ENCODE peak calls at places on chromosome 14, in nine cellular contexts. K is cardiac muscle cell; B is GM12865; U is uterus; Q is thoracic aorta; Z is heart right ventricle; X is fibroblast of lung; G is colonic mucosa; N is CD8-positive, alpha-beta T cell. A is an unnamed sample.

GRCh38 chr14:88895116-88895515 is 70.7 kb downstream of the TTC8 start:
- DNase-seq in G (no peak), Z (no peak), Q (no peak), K (peak), B (no peak), X (peak), N (no peak), U (no peak), A (no peak)

GRCh38 chr14:22598896-22599244 is 770 bp downstream of the ABHD4 start:
- DNase-seq in Z (no peak), B (peak), X (peak), U (peak), K (peak), G (peak), Q (no peak), N (no peak), A (peak)

GRCh38 chr14:99009875-99010274 is 262.1 kb downstream of the BCL11B start:
- DNase-seq in G (no peak), B (no peak), Z (no peak), N (no peak), K (no peak), U (no peak), Q (no peak), X (no peak), A (no peak)

GRCh38 chr14:61126083-61126962 is 145.3 kb downstream of the SLC38A6 start:
- DNase-seq in U (no peak), K (no peak), B (no peak), N (no peak), Q (no peak), Z (no peak), X (peak), G (no peak), A (no peak)

GRCh38 chr14:103520657-103521437 is 1.8 kb downstream of the CKB start:
- DNase-seq in G (peak), K (peak), U (peak), X (peak), B (peak), Z (peak), Q (no peak), N (peak), A (peak)

GRCh38 chr14:58944226-58944769 is 244.2 kb upstream of the DAAM1 start:
- DNase-seq in X (peak), U (no peak), G (peak), B (no peak), Z (no peak), N (no peak), K (no peak), Q (no peak), A (no peak)

GRCh38 chr14:104287301-104288009 is 149.1 kb downstream of the KIF26A start:
- DNase-seq in G (no peak), U (no peak), K (no peak), B (no peak), Z (no peak), X (no peak), Q (no peak), N (no peak), A (no peak)

GRCh38 chr14:78383060-78383459 is 212.9 kb downstream of the NRXN3 start:
- DNase-seq in U (no peak), G (no peak), N (no peak), B (no peak), X (no peak), Z (no peak), Q (no peak), K (no peak), A (no peak)

GRCh38 chr14:46574236-46574970 is 77.2 kb downstream of the RPL10L start:
- DNase-seq in G (no peak), Z (no peak), K (peak), B (no peak), N (no peak), U (no peak), Q (no peak), X (peak), A (no peak)

GRCh38 chr14:69839661-69840060 is 39.6 kb upstream of the SMOC1 start:
- DNase-seq in U (no peak), Q (no peak), B (no peak), Z (no peak), X (no peak), K (no peak), N (no peak), G (no peak), A (no peak)

GRCh38 chr14:22106700-22107697 is 433.4 kb upstream of the OR4E1 start:
- DNase-seq in Q (no peak), K (no peak), B (no peak), U (no peak), Z (no peak), G (no peak), X (no peak), N (no peak), A (no peak)

GRCh38 chr14:100039903-100040302 is 25.3 kb upstream of the EVL start:
- DNase-seq in X (no peak), B (no peak), G (no peak), N (no peak), K (no peak), U (no peak), Q (no peak), Z (no peak), A (no peak)

GRCh38 chr14:105537580-105538474 is 11.4 kb downstream of the TMEM121 start:
- DNase-seq in X (no peak), Q (no peak), N (peak), K (peak), B (peak), G (peak), U (no peak), Z (peak), A (peak)

GRCh38 chr14:101358320-101358569 is 203.1 kb upstream of the DIO3 start:
- DNase-seq in X (no peak), G (no peak), Q (no peak), Z (no peak), N (no peak), U (peak), B (no peak), K (no peak), A (no peak)

GRCh38 chr14:100031506-100032281 is 33.5 kb upstream of the EVL start:
- DNase-seq in N (no peak), K (peak), Z (no peak), G (peak), U (peak), X (peak), B (no peak), Q (peak), A (no peak)

DNA sequence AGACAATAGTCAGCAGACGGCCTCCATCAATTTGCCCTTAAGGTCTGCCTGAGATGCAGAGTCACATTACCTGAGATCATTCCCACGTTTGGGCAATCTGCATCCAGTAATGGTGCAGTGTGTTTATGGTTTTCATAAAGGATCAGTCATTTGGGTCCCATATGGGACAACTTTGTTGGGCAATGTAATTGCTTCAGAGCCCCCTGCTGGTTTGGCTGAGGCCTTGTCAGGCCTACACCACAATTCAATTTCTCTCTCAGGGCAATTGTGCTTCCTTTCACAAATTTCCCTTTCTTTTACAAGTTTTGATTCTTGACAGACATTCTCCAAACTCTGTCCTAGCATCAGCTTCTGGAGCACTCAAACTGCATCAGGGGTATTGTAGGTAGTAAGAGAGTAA is 191.2 kb upstream of the SSTR1 start:
- DNase-seq in X (no peak), K (peak), Q (no peak), U (no peak), Z (no peak), N (no peak), G (no peak), B (no peak), A (no peak)
- TF ChIP-seq CTCF in X (peak), K (peak), Q (no peak), U (no peak), Z (no peak), N (no peak), G (no peak), B (no peak), A (no peak)

GRCh38 chr14:55530464-55530863 is 49.5 kb upstream of the KTN1 start:
- DNase-seq in G (no peak), U (no peak), Q (no peak), N (no peak), K (no peak), X (no peak), B (no peak), Z (no peak), A (no peak)

GRCh38 chr14:55535521-55536207 is 44.3 kb upstream of the KTN1 start:
- DNase-seq in Q (no peak), K (no peak), X (peak), B (no peak), Z (no peak), G (no peak), N (no peak), U (no peak), A (no peak)

GRCh38 chr14:55533960-55534359 is 46.0 kb upstream of the KTN1 start:
- DNase-seq in N (no peak), G (no peak), X (peak), Q (no peak), Z (no peak), B (no peak), U (no peak), K (no peak), A (no peak)

GRCh38 chr14:55536208-55536708 is 43.7 kb upstream of the KTN1 start:
- DNase-seq in K (no peak), Q (no peak), B (peak), G (no peak), N (no peak), Z (no peak), U (no peak), X (peak), A (no peak)

GRCh38 chr14:55532645-55533309 is 47.2 kb upstream of the KTN1 start:
- DNase-seq in K (no peak), U (no peak), B (no peak), Z (no peak), G (no peak), Q (no peak), X (no peak), N (no peak), A (no peak)
- TF ChIP-seq CTCF in K (no peak), U (no peak), B (no peak), Z (no peak), G (no peak), Q (no peak), X (no peak), N (no peak), A (no peak)

GRCh38 chr14:28630100-28630499 is 136.5 kb upstream of the FOXG1 start:
- DNase-seq in B (no peak), Q (no peak), X (no peak), U (no peak), N (no peak), K (no peak), Z (no peak), G (no peak), A (no peak)

GRCh38 chr14:28629328-28630004 is 137.1 kb upstream of the FOXG1 start:
- DNase-seq in Z (no peak), U (no peak), X (no peak), Q (no peak), N (no peak), B (no peak), K (no peak), G (no peak), A (no peak)

DNA sequence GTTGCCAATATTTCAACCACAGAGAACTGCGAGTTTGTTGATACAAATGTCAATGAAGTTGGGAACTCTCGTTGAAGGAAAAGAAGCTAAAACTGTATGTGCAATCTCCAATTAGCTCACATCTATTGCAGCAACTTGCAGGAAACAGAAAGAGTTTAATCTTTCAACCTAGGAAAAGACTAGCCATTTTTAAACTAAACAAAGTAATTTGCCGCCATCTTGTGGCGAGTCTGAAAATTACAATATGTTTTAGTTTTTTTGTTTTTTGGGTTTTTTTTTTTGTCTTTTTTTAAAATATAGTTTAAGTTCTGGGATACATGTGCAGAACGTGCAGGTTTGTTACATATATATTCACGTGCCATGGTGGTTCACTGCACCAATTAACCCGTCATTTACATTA is 131.2 kb upstream of the FOXG1 start:
- DNase-seq in X (peak), U (no peak), N (no peak), K (peak), G (no peak), Z (no peak), B (peak), Q (no peak), A (no peak)
- TF ChIP-seq CTCF in X (peak), U (no peak), N (peak), K (peak), G (peak), Z (peak), B (peak), Q (peak), A (peak)

DNA sequence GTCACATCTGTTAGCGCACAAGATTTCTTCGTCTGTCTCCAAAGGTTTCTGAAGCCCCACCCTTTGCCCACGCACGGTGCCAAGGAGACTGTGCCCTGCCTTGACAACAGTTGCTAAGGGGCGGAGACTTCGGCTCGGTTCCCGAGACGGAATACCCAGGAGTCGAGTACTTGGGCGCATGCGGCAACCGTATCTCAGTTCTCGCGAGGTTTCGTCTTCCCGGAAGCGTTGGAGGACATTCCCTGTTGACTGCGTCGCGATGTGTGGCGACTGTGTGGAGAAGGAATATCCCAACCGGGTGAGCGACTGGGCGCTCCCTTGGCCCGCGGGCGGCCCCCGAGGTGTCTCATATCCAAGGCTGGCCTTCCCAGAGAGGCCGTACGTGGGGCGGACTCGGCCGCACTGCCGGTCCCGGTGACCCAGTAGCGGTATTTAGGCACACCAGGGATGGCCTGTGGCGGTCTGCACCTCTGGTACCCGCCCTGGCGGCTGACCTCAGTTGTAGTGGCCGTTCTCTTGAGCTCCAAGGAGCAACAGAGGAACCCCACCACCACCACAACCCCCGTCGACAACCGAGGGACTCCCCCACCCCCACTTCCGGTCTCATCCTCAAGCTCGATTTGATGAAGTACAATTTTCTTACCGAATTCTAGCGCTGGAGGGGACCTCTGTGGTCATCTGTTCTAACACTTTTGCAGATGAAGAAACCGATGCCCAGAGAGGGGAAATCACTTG is at the start of gene CHURC1:
- DNase-seq in U (peak), X (peak), Z (peak), G (peak), B (peak), K (peak), N (peak), Q (peak), A (peak)
- TF ChIP-seq CTCF in U (no peak), X (no peak), Z (no peak), G (no peak), B (no peak), K (no peak), N (no peak), Q (no peak), A (no peak)

DNA sequence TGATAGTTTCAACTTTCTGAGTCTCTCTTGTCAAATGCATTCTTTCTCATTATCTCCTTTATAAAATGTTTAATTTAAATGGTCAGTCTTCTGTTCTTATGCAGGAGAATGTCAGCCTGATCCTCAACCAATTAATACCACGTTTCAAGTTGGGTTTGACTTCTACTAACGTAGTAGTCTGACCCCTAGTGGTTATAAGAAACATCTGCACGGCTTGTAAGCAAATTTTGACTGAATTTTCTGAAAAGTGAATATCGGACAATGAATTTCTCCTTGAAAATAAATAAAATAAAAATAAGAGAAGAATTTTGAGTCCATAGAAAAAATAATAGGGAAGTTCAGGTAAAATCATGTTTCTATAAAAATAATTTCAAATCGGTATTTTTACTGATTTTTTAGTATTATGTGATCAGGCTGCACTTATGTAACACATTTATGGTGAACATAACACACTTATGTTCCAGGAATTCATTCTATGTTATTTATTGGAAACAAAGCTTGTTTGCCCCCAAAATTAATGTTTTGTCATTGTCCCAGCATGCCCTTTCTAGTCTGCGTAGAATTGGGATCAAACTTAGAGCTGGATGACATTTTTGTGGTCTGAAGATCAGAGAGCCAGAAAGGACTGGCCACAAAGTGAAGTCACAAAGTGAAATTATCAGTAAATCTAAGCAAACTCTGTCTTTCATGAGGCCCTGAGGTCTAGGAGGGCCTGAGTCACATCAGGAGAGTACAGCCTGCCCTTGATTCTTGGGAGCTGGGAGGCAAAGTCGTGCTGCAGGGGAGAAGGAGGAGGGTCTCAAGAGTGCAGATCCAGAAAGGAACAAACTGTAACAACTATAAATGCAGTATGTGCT is 101.2 kb upstream of the STXBP6 start:
- DNase-seq in U (no peak), B (peak), G (no peak), K (peak), X (peak), Q (no peak), Z (no peak), N (no peak), A (peak)
- TF ChIP-seq CTCF in U (peak), B (peak), G (peak), K (peak), X (peak), Q (peak), Z (peak), N (peak), A (peak)

GRCh38 chr14:91906374-91906773 is 39.0 kb upstream of the TC2N start:
- DNase-seq in X (no peak), Q (no peak), G (peak), Z (no peak), B (no peak), N (no peak), U (no peak), K (no peak), A (no peak)

GRCh38 chr14:91912035-91912434 is 35.5 kb downstream of the FBLN5 start:
- DNase-seq in Z (no peak), X (no peak), Q (no peak), N (no peak), U (no peak), B (no peak), K (no peak), G (no peak), A (no peak)

GRCh38 chr14:91910201-91910600 is 37.3 kb downstream of the FBLN5 start:
- DNase-seq in U (no peak), Q (no peak), G (no peak), X (no peak), N (no peak), Z (no peak), K (no peak), B (no peak), A (no peak)

GRCh38 chr14:91911474-91912032 is 35.9 kb downstream of the FBLN5 start:
- DNase-seq in U (no peak), B (peak), N (peak), G (peak), Z (no peak), Q (no peak), K (peak), X (peak), A (peak)
- TF ChIP-seq CTCF in U (peak), B (peak), N (peak), G (peak), Z (peak), Q (no peak), K (peak), X (peak), A (peak)

GRCh38 chr14:94462219-94462551 is 9.6 kb upstream of the SERPINA11 start:
- DNase-seq in X (peak), U (no peak), G (no peak), Z (no peak), K (no peak), N (no peak), B (no peak), Q (no peak), A (no peak)

GRCh38 chr14:94461526-94462218 is 9.1 kb upstream of the SERPINA11 start:
- DNase-seq in B (no peak), N (no peak), U (no peak), Z (no peak), K (no peak), X (peak), G (no peak), Q (no peak), A (no peak)

GRCh38 chr14:94465042-94465441 is 11.0 kb downstream of the SERPINA9 start:
- DNase-seq in Z (no peak), K (no peak), X (no peak), Q (no peak), U (no peak), N (no peak), B (no peak), G (no peak), A (no peak)

GRCh38 chr14:94464290-94464689 is 11.7 kb upstream of the SERPINA11 start:
- DNase-seq in Q (no peak), Z (no peak), B (no peak), N (no peak), K (no peak), G (no peak), X (no peak), U (no peak), A (no peak)

DNA sequence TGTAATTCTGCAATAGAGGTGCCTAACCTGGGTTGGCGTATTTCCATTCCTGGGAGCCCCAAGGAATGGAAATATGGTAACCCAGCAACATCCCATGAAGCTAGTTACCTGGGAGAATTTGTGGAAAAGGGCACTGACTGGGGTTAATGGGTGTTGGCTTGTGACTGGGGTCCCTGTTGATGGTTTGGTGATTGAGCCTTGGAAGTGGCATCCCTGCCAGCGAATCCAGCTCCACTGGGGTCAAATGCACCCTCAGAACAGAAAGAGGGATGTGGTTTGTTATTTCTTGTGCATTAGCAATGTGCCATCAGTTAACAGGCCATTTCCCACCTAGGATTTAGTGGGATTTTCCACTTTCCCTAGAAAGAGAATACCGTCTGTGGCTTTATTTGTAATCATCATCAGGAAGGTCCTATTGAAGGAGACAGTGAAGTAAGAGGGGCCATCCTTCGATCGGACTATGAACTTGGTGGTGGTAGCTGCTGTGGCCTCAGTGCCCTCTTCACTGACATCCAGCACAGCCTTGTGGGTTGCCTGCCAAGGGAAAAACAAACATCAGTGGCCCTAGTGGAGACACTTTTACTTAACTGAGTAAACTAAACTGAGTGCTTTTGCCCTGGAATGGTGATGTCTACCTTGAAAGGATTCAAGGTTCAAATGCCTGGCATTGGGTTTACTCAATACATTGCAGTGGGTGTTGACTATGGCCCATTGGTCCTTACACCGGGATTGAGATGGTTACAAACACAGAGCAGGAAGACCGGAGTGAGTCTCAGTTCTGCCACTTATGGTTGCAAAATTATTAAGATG is 10.4 kb upstream of the SERPINA11 start:
- DNase-seq in N (no peak), Q (no peak), K (no peak), X (no peak), Z (no peak), U (no peak), G (no peak), B (no peak), A (no peak)
- TF ChIP-seq CTCF in N (no peak), Q (no peak), K (no peak), X (no peak), Z (no peak), U (no peak), G (no peak), B (no peak), A (no peak)